ENCODE peak calls at places on chromosomes 2 and 18, in seven cellular contexts. N is foreskin fibroblast; C is stimulated activated CD4-positive, alpha-beta T cell treated with anti-CD3 and anti-CD28 coated beads, Interleukin-2, amount 100 ng/mL, for 4 hours; Z is NCI-H774; S is GM04503; H is OCI-LY7; B is stimulated activated CD8-positive, alpha-beta memory T cell treated with anti-CD3 and anti-CD28 coated beads, Interleukin-15, amount 100 ng/mL, for 4 hours. R is an unnamed sample.

GRCh38 chr2:108271691-108272253 is 16.9 kb upstream of the SULT1C2 start:
- DNase-seq in N (peak; percentile 36), C (no peak), Z (no peak), S (no peak), H (no peak), B (no peak), R (no peak)

GRCh38 chr2:219174146-219174545 is 2.6 kb downstream of the CNPPD1 start:
- DNase-seq in N (no peak), C (no peak), Z (no peak), S (no peak), H (no peak), B (no peak), R (no peak)

GRCh38 chr18:9860682-9861081 is 25.1 kb upstream of the TXNDC2 start:
- DNase-seq in N (no peak), C (no peak), Z (no peak), S (no peak), H (no peak), B (no peak), R (no peak)

GRCh38 chr2:173719471-173719870 is 245.7 kb downstream of the SP3 start:
- DNase-seq in N (no peak), C (no peak), Z (no peak), S (no peak), H (no peak), B (no peak), R (no peak)

GRCh38 chr2:133139847-133140533 is 428.3 kb downstream of the NCKAP5 start:
- DNase-seq in N (no peak), C (no peak), Z (no peak), S (no peak), H (no peak), B (no peak), R (peak; percentile 1)

GRCh38 chr18:8011906-8012305 is 444.8 kb downstream of the PTPRM start:
- DNase-seq in N (no peak), C (no peak), Z (no peak), S (no peak), H (no peak), B (no peak), R (no peak)

GRCh38 chr2:177078843-177079242 is 133.8 kb upstream of the HNRNPA3 start:
- DNase-seq in N (no peak), C (no peak), Z (no peak), S (no peak), H (no peak), B (no peak), R (no peak)

GRCh38 chr2:45285791-45286390 is 276.6 kb upstream of the SIX2 start:
- DNase-seq in N (peak; percentile 56), C (no peak), Z (no peak), S (no peak), H (no peak), B (no peak), R (no peak)

GRCh38 chr2:121038031-121038430 is 247.0 kb downstream of the TFCP2L1 start:
- DNase-seq in N (no peak), C (no peak), Z (no peak), S (no peak), H (no peak), B (no peak), R (no peak)

GRCh38 chr2:85579266-85579935 is 2.0 kb downstream of the VAMP8 start:
- DNase-seq in N (peak; percentile 54), C (no peak), Z (no peak), S (no peak), H (peak; percentile 41), B (no peak), R (no peak)

GRCh38 chr2:70043252-70043875 is 43.9 kb upstream of the PCBP1 start:
- DNase-seq in N (no peak), C (no peak), Z (no peak), S (no peak), H (no peak), B (peak; percentile 4), R (peak; percentile 12)

GRCh38 chr2:24907106-24907505 is 12.9 kb downstream of the ADCY3 start:
- DNase-seq in N (peak; percentile 44), C (no peak), Z (no peak), S (no peak), H (no peak), B (no peak), R (no peak)

GRCh38 chr2:71243548-71244301 is 16.8 kb upstream of the PAIP2B start:
- DNase-seq in N (no peak), C (no peak), Z (no peak), S (no peak), H (no peak), B (no peak), R (no peak)

GRCh38 chr2:238655974-238656722 is 191.7 kb upstream of the TWIST2 start:
- DNase-seq in N (peak; percentile 37), C (no peak), Z (no peak), S (no peak), H (no peak), B (no peak), R (no peak)

GRCh38 chr2:111045771-111046444 is 74.8 kb upstream of the BCL2L11 start:
- DNase-seq in N (no peak), C (no peak), Z (no peak), S (no peak), H (no peak), B (no peak), R (no peak)

GRCh38 chr2:236828002-236828401 is 257.7 kb upstream of the COPS8 start:
- DNase-seq in N (no peak), C (no peak), Z (no peak), S (no peak), H (no peak), B (no peak), R (no peak)

GRCh38 chr2:59303272-59303671 is 1062.1 kb upstream of the FANCL start:
- DNase-seq in N (no peak), C (no peak), Z (no peak), S (no peak), H (no peak), B (no peak), R (no peak)